ENCODE peak calls at places on chromosomes 5 and 9, in seven cellular contexts. J is aorta, Q is psoas muscle, S is neural progenitor cell, C is astrocyte, Z is GM23338, V is left lung. G is an unnamed sample. For H3K4me1, the result is how much of the 10 kb centered on the place peaks cover.

GRCh38 chr9:6924149-6924548 is 166.4 kb downstream of the KDM4C start:
- DNase-seq in Z (no peak), Q (no peak), V (no peak), J (no peak), S (peak), C (no peak), G (no peak)

GRCh38 chr5:114924784-114925183 is 244.9 kb downstream of the TRIM36 start:
- DNase-seq in C (no peak), S (no peak), Q (no peak), Z (no peak), J (no peak), V (no peak), G (no peak)

GRCh38 chr5:36751881-36752280 is 124.7 kb upstream of the NIPBL start:
- DNase-seq in J (no peak), S (peak), Q (no peak), V (no peak), C (no peak), Z (peak), G (no peak)

GRCh38 chr5:96958977-96959376 is 23.1 kb downstream of the LNPEP start:
- DNase-seq in Z (no peak), C (no peak), J (no peak), V (no peak), S (no peak), Q (no peak), G (no peak)

GRCh38 chr5:24094081-24094480 is 550.7 kb downstream of the CDH10 start:
- DNase-seq in C (peak), Z (no peak), S (peak), Q (no peak), J (no peak), V (no peak), G (no peak)

GRCh38 chr9:18245911-18246310 is 228.0 kb upstream of the ADAMTSL1 start:
- DNase-seq in C (no peak), Q (no peak), Z (no peak), V (no peak), S (no peak), J (no peak), G (peak)

GRCh38 chr9:135990468-135991429 is 29.6 kb upstream of the UBAC1 start:
- DNase-seq in Z (peak), Q (no peak), J (peak), V (no peak), C (peak), S (peak), G (peak)

GRCh38 chr9:31519424-31519823 is 865.0 kb upstream of the ACO1 start:
- DNase-seq in J (no peak), S (no peak), Z (no peak), Q (no peak), V (no peak), C (no peak), G (no peak)

GRCh38 chr5:157290981-157291711 is 25.2 kb downstream of the CYFIP2 start:
- DNase-seq in C (peak), Q (no peak), V (peak), S (no peak), J (no peak), Z (no peak), G (no peak)

GRCh38 chr9:109036744-109037680 is 23.7 kb upstream of the CTNNAL1 start:
- DNase-seq in Q (no peak), Z (no peak), V (no peak), C (peak), S (no peak), J (no peak), G (peak)

GRCh38 chr9:126861707-126862460 is 1.4 kb downstream of the ZBTB34 start:
- DNase-seq in S (peak), V (no peak), Z (peak), J (no peak), Q (no peak), C (no peak), G (peak)

GRCh38 chr9:101564252-101564651 is 30.5 kb downstream of the PPP3R2 start:
- DNase-seq in S (no peak), Z (no peak), Q (no peak), V (no peak), J (no peak), C (no peak), G (no peak)

GRCh38 chr9:20948703-20949102 is 82.7 kb downstream of the HACD4 start:
- DNase-seq in S (no peak), V (no peak), Z (peak), J (no peak), C (no peak), Q (no peak), G (no peak)

GRCh38 chr9:127224178-127224882 is 40.2 kb upstream of the GARNL3 start:
- DNase-seq in J (peak), Z (peak), Q (peak), S (peak), V (peak), C (peak), G (peak)

GRCh38 chr9:70954126-70954525 is 167.3 kb downstream of the TRPM3 start:
- DNase-seq in V (no peak), J (no peak), Q (no peak), S (peak), C (peak), Z (peak), G (peak)

GRCh38 chr9:77014597-77015263 is 4.7 kb upstream of the FOXB2 start:
- DNase-seq in V (no peak), J (peak), Z (peak), S (peak), C (no peak), Q (no peak), G (no peak)

GRCh38 chr5:135951807-135952206 is 3.0 kb downstream of the LECT2 start:
- DNase-seq in J (no peak), V (no peak), Q (no peak), Z (no peak), S (no peak), C (no peak), G (no peak)

GRCh38 chr9:126805546-126806262 is 864 bp downstream of the ZBTB43 start:
- DNase-seq in J (no peak), S (peak), V (peak), C (peak), Q (peak), Z (peak), G (peak)

GRCh38 chr5:95664204-95664786 is 17.7 kb downstream of the RFESD start:
- DNase-seq in J (no peak), S (peak), V (no peak), Q (no peak), C (peak), Z (peak), G (peak)

GRCh38 chr9:128921881-128922763 is 1.3 kb downstream of the PHYHD1 start:
- DNase-seq in J (peak), S (peak), Z (peak), C (no peak), Q (peak), V (no peak), G (peak)

GRCh38 chr5:40495172-40495699 is 184.5 kb upstream of the PTGER4 start:
- DNase-seq in Q (no peak), V (no peak), J (no peak), S (no peak), Z (no peak), C (no peak), G (no peak)
- H3K4me1 ChIP-seq in Q (under half), V (under half), J (under half), S (under half), Z (under half), C (under half), G (under half)

GRCh38 chr5:58317009-58317408 is 142.9 kb downstream of the PLK2 start:
- DNase-seq in S (no peak), C (no peak), Q (no peak), V (no peak), Z (no peak), J (no peak), G (no peak)

GRCh38 chr5:58317808-58318207 is 142.1 kb downstream of the PLK2 start:
- DNase-seq in J (no peak), Z (no peak), S (no peak), Q (no peak), V (no peak), C (peak), G (peak)

GRCh38 chr5:58315794-58316193 is 144.1 kb downstream of the PLK2 start:
- DNase-seq in Z (no peak), C (no peak), S (no peak), Q (no peak), V (no peak), J (no peak), G (no peak)

GRCh38 chr5:58311526-58311925 is 148.4 kb downstream of the PLK2 start:
- DNase-seq in S (no peak), Q (no peak), J (no peak), C (no peak), Z (no peak), V (no peak), G (no peak)

GRCh38 chr5:58314356-58315045 is 145.4 kb downstream of the PLK2 start:
- DNase-seq in Q (no peak), C (peak), J (no peak), S (no peak), Z (no peak), V (no peak), G (no peak)
- H3K4me1 ChIP-seq in Q (under half), C (under half), J (under half), S (under half), Z (under half), V (under half), G (under half)

GRCh38 chr5:67427745-67428298 is 231.2 kb upstream of the CD180 start:
- DNase-seq in S (no peak), Q (no peak), J (no peak), V (no peak), Z (no peak), C (no peak), G (no peak)
- H3K4me1 ChIP-seq in S (under half), Q (under half), J (under half), V (under half), Z (under half), C (under half), G (under half)

GRCh38 chr5:142012792-142013388 is at the start of gene GNPDA1:
- DNase-seq in C (peak), V (peak), Z (peak), Q (peak), J (peak), S (peak), G (peak)
- H3K4me1 ChIP-seq in C (under half), V (under half), Z (under half), Q (under half), J (under half), S (under half), G (under half)

GRCh38 chr9:105978822-105979221 is 284.5 kb downstream of the TMEM38B start:
- DNase-seq in Q (no peak), V (no peak), C (no peak), J (no peak), Z (no peak), S (no peak), G (no peak)
- H3K4me1 ChIP-seq in Q (under half), V (under half), C (under half), J (under half), Z (under half), S (half or more), G (under half)

GRCh38 chr5:172170251-172170701 is 17.7 kb downstream of the STK10 start:
- DNase-seq in J (no peak), C (no peak), S (no peak), V (no peak), Z (no peak), Q (no peak), G (no peak)
- H3K4me1 ChIP-seq in J (under half), C (under half), S (under half), V (half or more), Z (under half), Q (under half), G (under half)

GRCh38 chr5:143200781-143201398 is 202.6 kb downstream of the NR3C1 start:
- DNase-seq in V (no peak), S (no peak), C (peak), Q (peak), Z (no peak), J (no peak), G (peak)

GRCh38 chr5:143204474-143205246 is 198.8 kb downstream of the NR3C1 start:
- DNase-seq in J (no peak), V (no peak), C (peak), Z (no peak), Q (no peak), S (no peak), G (no peak)

GRCh38 chr5:143199161-143199560 is 204.3 kb downstream of the NR3C1 start:
- DNase-seq in Z (no peak), Q (no peak), V (no peak), J (no peak), S (no peak), C (no peak), G (no peak)

GRCh38 chr5:143199843-143200242 is 203.6 kb downstream of the NR3C1 start:
- DNase-seq in Z (no peak), S (no peak), V (no peak), J (no peak), C (no peak), Q (no peak), G (no peak)

GRCh38 chr5:143201589-143201988 is 201.9 kb downstream of the NR3C1 start:
- DNase-seq in J (no peak), S (no peak), Z (no peak), C (no peak), Q (no peak), V (no peak), G (peak)
- H3K4me1 ChIP-seq in J (under half), S (under half), Z (under half), C (under half), Q (under half), V (under half), G (under half)

G was measured in adipocyte.